ENCODE peak calls at places on chromosomes 12 and 14, in eight cellular contexts. A is hepatocyte, I is adipocyte, M is RWPE2, H is pancreas, L is H1, S is endodermal cell, T is psoas muscle. E is an unnamed sample. For H3K9me3, the result is how much of the 10 kb centered on the place peaks cover.

GRCh38 chr14:68939893-68940613 is 39.0 kb downstream of the ACTN1 start:
- DNase-seq in L (no peak), T (peak), M (peak), S (peak), I (peak), H (peak), A (peak), E (no peak)

GRCh38 chr14:52018252-52018651 is 28.9 kb downstream of the RTRAF start:
- DNase-seq in M (no peak), H (no peak), S (no peak), I (peak), L (no peak), A (peak), T (no peak), E (no peak)

GRCh38 chr12:27025116-27025515 is 2.8 kb downstream of the MED21 start:
- DNase-seq in I (peak), T (no peak), S (no peak), M (no peak), L (no peak), H (no peak), A (no peak), E (no peak)

GRCh38 chr12:51388826-51389225 is 2.4 kb downstream of the GALNT6 start:
- DNase-seq in I (no peak), L (no peak), A (no peak), H (no peak), M (no peak), T (no peak), S (no peak), E (no peak)

GRCh38 chr12:98002887-98003493 is 512.4 kb upstream of the TMPO start:
- DNase-seq in I (peak), H (no peak), L (peak), M (no peak), T (no peak), A (peak), S (peak), E (no peak)

GRCh38 chr14:67557118-67557517 is 24.0 kb downstream of the PLEKHH1 start:
- DNase-seq in M (no peak), I (no peak), T (no peak), H (no peak), S (no peak), L (no peak), A (peak), E (no peak)

GRCh38 chr14:91138511-91139359 is 24.9 kb downstream of the DGLUCY start:
- DNase-seq in M (no peak), I (no peak), L (peak), A (no peak), T (no peak), S (peak), H (no peak), E (no peak)

GRCh38 chr12:123142948-123143752 is 7.7 kb downstream of the PITPNM2 start:
- DNase-seq in A (peak), T (no peak), L (no peak), I (no peak), M (no peak), S (peak), H (no peak), E (no peak)

GRCh38 chr14:30521899-30522736 is 36.8 kb upstream of the G2E3 start:
- DNase-seq in L (no peak), I (peak), M (no peak), H (no peak), T (no peak), S (no peak), A (peak), E (no peak)

GRCh38 chr12:3611853-3612703 is 121.1 kb downstream of the PRMT8 start:
- DNase-seq in L (no peak), S (no peak), T (no peak), A (no peak), M (no peak), H (no peak), I (no peak), E (no peak)

GRCh38 chr12:131196220-131196619 is 242.5 kb downstream of the ADGRD1 start:
- DNase-seq in H (no peak), M (no peak), I (no peak), L (no peak), T (no peak), A (no peak), S (no peak), E (no peak)

GRCh38 chr12:59708484-59708883 is 112.7 kb downstream of the SLC16A7 start:
- DNase-seq in M (no peak), L (no peak), I (no peak), A (no peak), S (no peak), H (no peak), T (no peak), E (no peak)

GRCh38 chr12:63922446-63922845 is 77.9 kb downstream of the SRGAP1 start:
- DNase-seq in I (peak), M (no peak), H (no peak), L (no peak), S (no peak), T (no peak), A (no peak), E (no peak)

GRCh38 chr12:5171701-5172100 is 128.0 kb downstream of the KCNA5 start:
- DNase-seq in H (no peak), S (peak), T (no peak), A (peak), I (peak), M (no peak), L (peak), E (no peak)

GRCh38 chr12:87344699-87345098 is 684.5 kb downstream of the C12orf50 start:
- DNase-seq in H (no peak), I (peak), S (no peak), L (no peak), T (no peak), M (no peak), A (no peak), E (no peak)

GRCh38 chr12:110811972-110812371 is 34.8 kb upstream of the CCDC63 start:
- DNase-seq in M (no peak), A (no peak), H (no peak), L (no peak), T (no peak), I (no peak), S (no peak), E (no peak)

GRCh38 chr12:30706476-30706875 is 10.8 kb upstream of the IPO8 start:
- DNase-seq in T (no peak), M (no peak), H (no peak), L (no peak), A (no peak), I (no peak), S (no peak), E (no peak)

DNA sequence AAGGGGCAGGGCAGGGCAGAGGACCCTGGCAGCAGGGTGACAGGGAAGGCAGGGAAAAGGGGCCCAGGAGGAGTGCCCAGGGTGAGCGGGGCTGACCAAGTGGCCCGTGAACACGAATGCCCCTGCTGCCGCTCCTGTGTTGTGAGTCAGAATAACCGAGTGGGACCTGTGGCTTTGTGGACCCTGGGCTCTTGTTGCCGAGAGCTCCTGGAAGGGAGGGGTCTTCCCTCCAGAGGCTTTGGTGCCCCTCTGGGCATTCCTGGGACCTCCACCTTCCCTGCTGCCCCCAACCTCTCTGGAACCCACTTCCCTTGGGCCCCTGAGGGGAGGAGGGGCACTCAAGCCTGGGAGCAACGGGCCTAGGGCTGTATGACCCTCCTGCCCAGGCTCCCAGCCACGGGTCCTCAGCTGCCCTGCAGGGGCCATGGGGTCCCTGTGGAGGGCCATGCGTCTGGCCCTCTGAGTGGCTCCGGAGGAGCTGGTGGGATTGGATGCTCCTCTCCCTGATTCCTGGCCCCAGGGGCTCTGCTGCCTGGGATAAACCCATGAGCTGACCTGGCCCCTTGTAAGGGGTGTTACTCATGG is 319.4 kb downstream of the TMEM121 start:
- DNase-seq in T (no peak), M (peak), I (no peak), S (peak), H (no peak), A (no peak), L (no peak), E (no peak)
- H3K9me3 ChIP-seq in T (under half), M (under half), I (under half), S (under half), H (under half), A (under half), L (half or more), E (under half)

DNA sequence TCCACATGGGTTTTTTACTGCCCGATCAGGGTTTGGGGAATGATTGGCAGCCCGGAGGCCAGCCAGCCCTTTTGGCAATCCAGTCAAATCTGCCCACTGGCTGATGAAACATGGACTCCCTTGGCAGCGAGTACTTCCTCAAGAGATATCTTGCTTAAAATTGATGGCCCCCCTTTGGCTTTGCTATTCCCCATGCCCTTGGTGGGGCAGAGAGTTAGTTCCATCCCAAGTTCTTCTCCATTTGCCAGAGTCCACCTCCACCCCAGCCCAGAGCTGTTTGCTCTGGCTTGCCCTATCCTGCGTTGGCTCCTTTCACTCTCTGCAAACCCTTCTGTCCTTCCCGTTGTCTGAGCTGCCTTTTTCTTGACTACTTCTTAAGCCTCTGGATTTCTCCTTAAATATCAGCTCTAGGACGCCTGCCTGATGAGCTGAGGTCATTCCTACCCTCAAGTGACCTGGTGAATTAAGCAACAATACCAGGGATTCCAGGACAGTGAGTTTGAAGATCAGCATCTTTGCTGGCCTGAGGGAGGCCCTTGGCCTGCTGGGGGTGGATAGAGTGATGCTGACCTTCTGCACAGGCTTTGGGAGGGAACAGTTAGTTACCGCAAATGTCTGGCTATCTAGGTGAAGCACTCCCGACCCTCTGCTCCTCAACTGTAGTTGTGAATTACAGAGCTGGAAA is 212.0 kb downstream of the CACNA1C start:
- DNase-seq in T (peak), L (no peak), S (peak), M (peak), I (peak), H (no peak), A (peak), E (no peak)
- H3K9me3 ChIP-seq in T (under half), L (under half), S (under half), M (under half), I (under half), H (under half), A (under half), E (under half)

DNA sequence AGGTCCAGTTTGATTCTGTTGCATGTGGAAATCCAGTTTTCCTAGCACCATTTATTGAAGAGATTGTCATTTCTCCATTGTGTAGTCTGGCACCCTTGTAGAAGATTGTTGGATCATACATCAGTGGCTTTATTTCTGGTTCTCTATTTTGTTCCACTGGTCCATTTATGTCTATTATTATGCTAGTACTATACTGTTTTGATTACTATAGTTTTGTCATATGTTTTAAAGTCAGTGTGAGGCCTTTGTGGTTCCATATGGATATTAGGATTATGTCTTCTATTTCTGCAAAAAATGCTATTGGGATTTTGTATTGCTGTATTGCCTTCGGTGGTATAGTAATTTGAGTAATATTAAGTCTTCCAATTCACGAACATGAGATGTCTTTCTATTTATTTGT is 51.4 kb downstream of the LEMD3 start:
- DNase-seq in T (no peak), I (no peak), L (no peak), A (no peak), H (no peak), S (no peak), M (no peak), E (no peak)
- H3K9me3 ChIP-seq in T (under half), I (under half), L (under half), A (under half), H (under half), S (half or more), M (under half), E (under half)

DNA sequence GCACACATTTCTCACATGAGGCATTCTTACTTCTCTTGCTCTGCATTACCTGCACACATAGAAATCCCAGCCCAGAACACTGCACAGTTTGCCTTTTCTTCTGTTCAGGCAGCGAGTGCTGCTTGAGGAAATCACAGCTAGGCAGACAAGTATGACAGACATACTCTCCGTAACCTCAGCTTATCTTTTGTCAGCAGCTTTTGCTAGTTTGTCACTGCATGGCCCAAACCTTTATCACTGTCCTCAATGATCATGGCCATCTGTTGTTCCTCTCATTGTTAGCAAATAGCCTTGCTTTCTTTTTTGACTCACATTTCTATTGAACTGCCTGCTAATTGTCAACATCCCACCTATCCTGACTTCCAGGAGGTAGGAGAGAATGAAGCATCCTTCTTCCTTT is 5.3 kb downstream of the ZNF10 start:
- DNase-seq in T (no peak), L (no peak), S (no peak), A (no peak), I (no peak), H (no peak), M (no peak), E (no peak)
- H3K9me3 ChIP-seq in T (half or more), L (under half), S (half or more), A (under half), I (half or more), H (under half), M (under half), E (under half)

GRCh38 chr12:92600052-92600451 is 102.7 kb upstream of the PLEKHG7 start:
- DNase-seq in M (no peak), S (no peak), T (no peak), L (no peak), I (no peak), H (no peak), A (no peak), E (no peak)
- H3K9me3 ChIP-seq in M (under half), S (half or more), T (under half), L (under half), I (under half), H (under half), A (under half), E (under half)

DNA sequence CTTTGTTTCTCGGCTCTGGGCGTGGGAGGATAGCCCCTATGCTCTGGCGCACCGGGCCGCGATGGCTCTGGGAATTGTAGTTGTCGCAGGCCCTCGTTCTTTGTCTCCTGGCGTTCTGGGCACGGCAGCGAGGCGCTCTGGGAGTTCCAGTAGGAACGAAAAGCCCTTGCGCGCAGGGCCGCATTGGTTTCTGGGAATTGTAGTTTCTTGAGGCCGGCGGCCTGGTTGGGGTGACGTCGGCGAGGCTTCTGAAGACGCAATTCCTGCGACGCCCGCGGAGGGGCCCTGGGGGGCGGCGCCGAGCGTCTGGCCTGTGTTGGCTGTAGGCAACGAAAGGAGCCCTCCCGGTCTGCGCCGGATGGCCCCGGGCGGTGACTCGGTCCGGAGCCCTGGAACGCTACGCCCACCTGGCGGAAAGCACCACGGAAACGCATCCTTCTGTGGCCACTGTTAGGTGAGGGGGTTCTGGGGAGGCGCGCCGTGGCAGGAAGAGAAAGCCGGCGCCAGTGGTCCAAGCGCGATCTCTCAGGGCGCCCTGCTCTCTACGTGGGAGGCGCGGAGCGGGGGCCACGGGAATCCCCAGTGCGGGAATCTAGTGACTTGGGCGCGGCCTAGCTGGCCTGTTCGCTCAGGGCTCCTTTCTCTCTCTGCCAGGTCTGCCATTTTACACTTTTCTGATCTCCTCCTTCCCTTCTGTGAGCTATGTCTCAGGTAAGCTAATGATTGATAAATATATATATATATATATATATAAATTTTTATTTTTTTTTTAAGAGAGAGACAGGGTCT is at the start of gene ZNF140:
- DNase-seq in L (no peak), S (peak), M (peak), A (peak), H (peak), T (peak), I (peak), E (peak)
- H3K9me3 ChIP-seq in L (under half), S (half or more), M (under half), A (half or more), H (under half), T (half or more), I (half or more), E (under half)

GRCh38 chr14:79627058-79627457 is 584.2 kb downstream of the DIO2 start:
- DNase-seq in M (no peak), L (no peak), T (no peak), A (no peak), H (no peak), I (no peak), S (no peak), E (no peak)
- H3K9me3 ChIP-seq in M (under half), L (under half), T (under half), A (under half), H (under half), I (under half), S (under half), E (under half)

GRCh38 chr12:38154096-38155019 is 162.2 kb upstream of the ALG10B start:
- DNase-seq in T (no peak), M (no peak), H (no peak), S (peak), I (no peak), L (no peak), A (no peak), E (no peak)

GRCh38 chr12:38155020-38155395 is 161.6 kb upstream of the ALG10B start:
- DNase-seq in A (no peak), T (no peak), H (no peak), L (no peak), I (no peak), M (no peak), S (no peak), E (no peak)

GRCh38 chr12:38152816-38153736 is 163.5 kb upstream of the ALG10B start:
- DNase-seq in H (no peak), S (no peak), I (no peak), T (no peak), M (no peak), A (no peak), L (no peak), E (no peak)

GRCh38 chr12:38151991-38152700 is 164.4 kb upstream of the ALG10B start:
- DNase-seq in A (no peak), T (no peak), S (no peak), L (no peak), H (no peak), M (no peak), I (no peak), E (no peak)

GRCh38 chr12:38153737-38154061 is 162.9 kb upstream of the ALG10B start:
- DNase-seq in S (no peak), H (no peak), M (no peak), A (no peak), T (no peak), L (no peak), I (no peak), E (no peak)
- H3K9me3 ChIP-seq in S (under half), H (under half), M (under half), A (under half), T (under half), L (half or more), I (under half), E (under half)

GRCh38 chr12:114408415-114408814 is 2.5 kb upstream of the TBX5 start:
- DNase-seq in T (no peak), H (no peak), I (no peak), S (peak), L (no peak), A (no peak), M (no peak), E (no peak)

GRCh38 chr12:114407566-114408411 is 1.8 kb upstream of the TBX5 start:
- DNase-seq in H (no peak), S (peak), A (peak), I (no peak), L (no peak), M (no peak), T (no peak), E (no peak)

GRCh38 chr12:114409796-114410520 is 4.0 kb upstream of the TBX5 start:
- DNase-seq in S (peak), M (no peak), I (no peak), H (no peak), A (no peak), L (no peak), T (no peak), E (no peak)

GRCh38 chr12:114407034-114407420 is 1.1 kb upstream of the TBX5 start:
- DNase-seq in M (no peak), L (no peak), A (no peak), H (no peak), I (no peak), T (no peak), S (peak), E (no peak)

GRCh38 chr12:114408881-114409795 is 3.2 kb upstream of the TBX5 start:
- DNase-seq in A (no peak), L (no peak), I (no peak), T (peak), H (no peak), M (no peak), S (peak), E (no peak)
- H3K9me3 ChIP-seq in A (under half), L (under half), I (under half), T (under half), H (under half), M (under half), S (under half), E (under half)

E was measured in T-helper 17 cell.